ENCODE peak calls at places on chromosomes 3 and 15, in five cellular contexts. H is HCT116, R is K562, I is SK-N-SH, Z is HepG2. E is an unnamed sample. For H3K36me3, the result is how much of the 10 kb centered on the place peaks cover.

GRCh38 chr3:101635954-101636798 is 40.8 kb downstream of the ZBTB11 start:
- DNase-seq in I (peak), H (peak), R (peak), Z (peak), E (peak)

GRCh38 chr15:72285927-72286516 is 13.7 kb upstream of the PARP6 start:
- DNase-seq in R (peak), I (peak), H (peak), Z (peak), E (peak)

GRCh38 chr3:74135808-74136207 is 478.7 kb downstream of the CNTN3 start:
- DNase-seq in I (no peak), Z (no peak), H (no peak), R (no peak), E (no peak)

GRCh38 chr15:25230442-25230841 is 208.4 kb downstream of the UBE3A start:
- DNase-seq in H (no peak), I (no peak), R (no peak), Z (no peak), E (no peak)

GRCh38 chr3:61807865-61808276 is 246.5 kb downstream of the PTPRG start:
- DNase-seq in I (peak), H (no peak), R (no peak), Z (peak), E (no peak)

GRCh38 chr15:56918907-56919707 is 663 bp downstream of the TCF12 start:
- DNase-seq in R (peak), Z (peak), I (peak), H (no peak), E (peak)

GRCh38 chr3:2714856-2715255 is 395.3 kb downstream of the IL5RA start:
- DNase-seq in H (no peak), I (no peak), Z (no peak), R (no peak), E (no peak)

GRCh38 chr15:90227336-90227735 is 6.4 kb downstream of the CIB1 start:
- DNase-seq in H (no peak), Z (no peak), R (no peak), I (no peak), E (no peak)

GRCh38 chr3:31165399-31165860 is 271.0 kb upstream of the GADL1 start:
- DNase-seq in Z (no peak), R (no peak), I (no peak), H (no peak), E (no peak)

GRCh38 chr3:187616307-187616939 is 53.8 kb downstream of the SST start:
- DNase-seq in I (peak), Z (peak), R (peak), H (peak), E (peak)

GRCh38 chr15:31158858-31159569 is 57.5 kb upstream of the TRPM1 start:
- DNase-seq in R (no peak), H (no peak), I (no peak), Z (no peak), E (no peak)

GRCh38 chr3:87855626-87856025 is 203.2 kb downstream of the CGGBP1 start:
- DNase-seq in H (no peak), Z (no peak), R (no peak), I (no peak), E (no peak)

GRCh38 chr15:88649753-88650551 is 11.1 kb downstream of the ISG20 start:
- DNase-seq in I (no peak), H (no peak), R (no peak), Z (no peak), E (no peak)

GRCh38 chr3:98814799-98815450 is 51.8 kb downstream of the ST3GAL6 start:
- DNase-seq in R (no peak), H (no peak), I (no peak), Z (no peak), E (no peak)

GRCh38 chr15:78668987-78669386 is 28.0 kb upstream of the CHRNB4 start:
- DNase-seq in Z (no peak), R (no peak), H (no peak), I (no peak), E (no peak)

GRCh38 chr3:14148041-14148985 is 23.5 kb downstream of the TMEM43 start:
- DNase-seq in H (no peak), I (peak), Z (peak), R (no peak), E (peak)

GRCh38 chr15:39199076-39199475 is 381.8 kb upstream of the THBS1 start:
- DNase-seq in R (no peak), I (peak), H (no peak), Z (no peak), E (no peak)

GRCh38 chr3:11576453-11576852 is 67.3 kb downstream of the VGLL4 start:
- DNase-seq in H (no peak), R (no peak), I (no peak), Z (no peak), E (no peak)

GRCh38 chr15:40313531-40314398 is 6.0 kb upstream of the PLCB2 start:
- DNase-seq in Z (peak), H (no peak), I (no peak), R (no peak), E (no peak)

GRCh38 chr3:139629033-139629432 is 48.7 kb downstream of the NMNAT3 start:
- DNase-seq in R (peak), I (no peak), H (peak), Z (peak), E (no peak)

DNA sequence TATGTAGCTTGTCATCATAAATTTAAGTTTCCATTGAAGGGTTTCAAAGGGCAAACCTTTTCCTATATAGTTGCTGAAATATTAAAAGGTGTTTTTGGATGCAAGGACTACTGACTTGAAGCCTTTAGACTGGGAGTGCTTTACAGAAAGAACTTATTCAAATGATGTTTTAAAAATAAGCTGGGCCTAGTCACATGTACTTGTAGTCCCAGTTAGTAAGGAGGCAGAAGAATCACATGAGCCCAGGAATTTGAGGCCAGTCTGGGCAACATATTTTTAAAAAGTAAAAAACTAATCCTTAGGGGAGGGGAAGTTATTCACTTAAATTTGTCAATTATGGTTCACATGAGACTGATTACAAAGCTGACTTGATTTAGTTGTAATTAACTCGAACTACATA is 65.0 kb downstream of the SMARCC1 start:
- DNase-seq in Z (no peak), I (no peak), R (no peak), H (no peak), E (no peak)
- H3K36me3 ChIP-seq in Z (half or more), I (half or more), R (half or more), H (under half), E (half or more)

DNA sequence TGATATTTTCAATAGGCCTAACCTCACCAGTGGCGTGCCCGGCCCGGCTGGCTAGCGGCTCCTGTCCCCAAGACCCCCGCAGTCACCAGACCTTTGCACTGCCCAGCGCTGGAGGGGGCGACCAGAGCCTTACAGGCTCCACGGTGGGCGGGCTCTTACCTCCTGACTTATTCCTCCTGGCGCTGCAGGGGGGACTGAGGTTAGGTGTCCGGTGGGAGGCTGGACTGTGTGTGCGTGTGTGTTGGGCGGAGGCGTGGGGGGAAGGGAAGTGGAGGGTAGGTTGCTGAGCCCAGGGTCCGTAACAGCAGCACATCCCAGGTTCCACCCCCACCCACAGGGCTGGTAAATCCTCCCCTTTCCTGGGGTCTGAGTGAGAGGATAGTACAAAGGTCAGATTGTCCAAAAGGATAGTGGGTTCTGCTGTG is 27.5 kb upstream of the THRB start:
- DNase-seq in H (no peak), Z (peak), I (no peak), R (no peak), E (no peak)
- TF ChIP-seq YY1 in H (no peak), Z (no peak), I (no peak), R (no peak), E (no peak)

DNA sequence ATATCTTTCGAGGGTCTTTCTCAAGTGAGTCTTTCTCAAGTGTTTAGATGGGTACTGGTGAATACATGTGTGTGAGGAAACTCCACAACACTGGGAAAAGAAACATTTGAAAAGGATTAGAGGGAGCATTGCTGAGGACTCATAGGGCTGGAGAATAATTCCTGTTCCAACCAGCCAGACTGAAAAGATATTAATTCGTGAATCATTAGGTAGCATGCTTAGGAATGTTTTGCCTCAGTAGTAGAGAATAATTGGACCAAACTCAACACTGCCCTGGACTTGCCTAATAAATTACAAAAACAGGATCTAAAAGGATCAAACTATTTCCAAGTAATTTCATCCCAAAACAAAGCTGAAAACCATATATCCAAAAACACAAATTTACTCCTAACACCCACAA is 17.3 kb downstream of the PP2D1 start:
- DNase-seq in Z (no peak), I (no peak), R (no peak), H (no peak), E (no peak)
- H3K36me3 ChIP-seq in Z (under half), I (under half), R (under half), H (under half), E (under half)

DNA sequence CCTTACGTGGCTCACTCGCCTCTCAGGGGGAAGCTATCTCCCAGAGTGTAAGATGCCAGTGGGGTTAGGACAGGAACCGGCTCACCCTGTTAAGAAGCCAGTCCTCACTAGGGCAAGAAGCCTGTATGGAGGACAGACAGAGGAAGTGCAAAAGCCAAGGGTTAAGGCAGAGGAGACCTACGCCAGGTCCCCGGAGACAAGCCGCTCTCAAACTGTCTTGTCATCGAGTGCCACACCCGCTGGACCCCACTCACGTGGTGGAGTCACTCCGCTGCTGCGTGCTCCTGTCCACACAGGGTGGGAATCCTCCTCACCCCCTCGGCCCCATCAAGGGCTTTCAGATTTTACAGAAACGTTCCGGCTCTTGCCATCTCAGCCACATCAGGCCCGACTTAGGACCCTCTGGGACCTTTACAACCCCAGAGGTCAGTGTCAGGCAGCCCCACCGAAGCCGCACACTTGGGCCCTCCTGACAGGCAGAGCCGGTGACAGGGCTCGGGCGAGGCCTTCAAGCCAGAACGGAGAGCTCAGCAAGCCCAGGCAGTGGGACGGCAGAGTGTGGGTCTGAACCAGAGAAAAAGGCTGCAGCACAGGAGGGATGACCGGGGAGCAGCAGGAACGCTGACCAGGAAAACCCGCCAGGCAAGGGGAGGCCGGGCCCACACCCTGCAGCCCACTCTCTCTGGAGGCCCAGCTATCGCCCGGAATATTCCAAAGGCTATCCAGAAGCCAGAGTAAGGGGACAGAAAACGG is 61.7 kb downstream of the XXYLT1 start:
- DNase-seq in Z (no peak), H (no peak), I (peak), R (no peak), E (no peak)
- TF ChIP-seq YY1 in Z (no peak), H (no peak), I (no peak), R (no peak), E (no peak)

DNA sequence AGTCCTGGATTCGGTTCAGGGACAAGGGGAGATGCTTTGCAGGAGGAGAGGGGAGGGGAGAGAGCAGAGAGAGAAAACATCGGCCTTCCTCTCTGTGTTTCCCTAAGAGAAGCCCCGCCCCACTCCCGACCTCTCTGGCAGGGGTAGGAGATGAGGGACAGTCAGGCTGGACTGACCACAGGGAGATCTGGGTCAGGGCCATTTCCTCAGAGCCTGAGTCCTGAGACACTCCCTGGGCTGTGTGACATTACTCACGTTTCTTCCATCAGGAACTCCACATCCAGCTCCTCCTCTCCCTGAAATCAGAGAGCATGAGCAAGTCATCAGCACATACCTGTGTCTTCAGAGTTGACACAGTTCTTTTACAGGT is 9.1 kb downstream of the PLA2G4D start:
- DNase-seq in R (no peak), Z (no peak), H (no peak), I (no peak), E (no peak)
- H3K36me3 ChIP-seq in R (under half), Z (under half), H (under half), I (under half), E (under half)

DNA sequence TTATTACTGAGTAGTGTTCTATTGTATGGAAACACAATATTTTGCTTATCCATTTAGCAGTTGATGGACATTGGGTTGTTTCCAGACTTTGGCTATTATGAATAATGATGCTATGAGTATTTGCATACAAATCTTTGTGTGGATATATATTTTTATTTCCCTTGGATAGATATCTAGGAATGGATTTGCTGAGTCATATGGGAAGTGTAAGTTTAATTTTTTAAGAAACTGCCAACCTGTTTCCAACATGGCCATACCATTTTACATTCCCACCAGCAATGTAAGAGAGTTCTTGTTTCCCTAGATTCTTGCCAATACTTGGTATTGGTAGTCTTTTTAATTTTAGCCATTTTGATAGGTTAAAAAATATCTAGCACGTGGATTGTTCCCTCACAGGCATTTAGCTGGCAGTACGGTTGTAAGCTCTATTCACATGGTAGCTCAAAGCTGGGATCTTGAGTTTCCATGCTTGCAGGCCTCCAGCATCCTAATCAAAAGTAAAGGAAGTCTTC is 45.7 kb upstream of the TNIK start:
- DNase-seq in I (no peak), H (no peak), R (no peak), Z (no peak), E (no peak)
- TF ChIP-seq YY1 in I (no peak), H (no peak), R (no peak), Z (no peak), E (no peak)

DNA sequence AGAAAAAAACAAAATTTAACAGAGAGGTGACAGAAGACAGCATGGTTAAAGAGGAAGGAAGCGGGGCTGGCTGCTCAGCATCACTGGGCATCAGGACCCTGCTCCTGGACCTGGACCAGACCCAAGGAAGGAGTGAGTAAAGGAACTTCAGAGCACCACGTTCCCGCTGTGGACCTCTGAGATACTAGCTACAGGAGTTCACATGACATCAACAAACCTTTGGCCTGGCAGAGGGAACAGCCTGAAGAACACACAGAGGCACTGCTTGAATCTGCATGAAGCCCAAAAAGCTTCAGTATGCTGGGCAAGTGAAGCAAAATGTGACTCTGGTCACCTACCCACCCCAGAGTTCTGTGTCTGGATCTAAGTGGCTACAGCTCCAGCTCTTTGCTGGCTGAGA is 38.1 kb downstream of the SLC2A2 start:
- DNase-seq in R (no peak), H (no peak), I (no peak), Z (no peak), E (no peak)
- H3K36me3 ChIP-seq in R (under half), H (under half), I (under half), Z (under half), E (under half)

DNA sequence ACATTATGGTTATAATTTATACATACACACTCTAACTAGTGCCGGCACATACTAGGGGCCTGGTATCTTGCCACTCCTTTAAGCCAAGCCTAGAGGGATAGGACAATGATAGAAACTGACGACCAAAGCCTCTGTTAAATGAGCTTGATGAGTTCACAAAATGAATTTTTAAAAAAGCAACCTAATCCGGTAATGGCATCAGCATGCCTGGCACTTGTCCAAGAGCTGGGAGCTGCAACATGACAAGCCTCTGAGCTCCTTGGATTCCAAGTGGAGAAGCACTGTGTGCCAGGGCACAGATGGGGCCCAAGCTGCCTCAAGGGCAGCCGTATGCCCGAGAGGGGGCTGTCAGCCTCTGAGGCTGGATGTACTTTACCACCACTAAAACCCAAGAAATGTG is 9.7 kb downstream of the ETV5 start:
- DNase-seq in Z (no peak), R (no peak), I (peak), H (no peak), E (no peak)
- TF ChIP-seq YY1 in Z (no peak), R (no peak), I (no peak), H (no peak), E (no peak)

DNA sequence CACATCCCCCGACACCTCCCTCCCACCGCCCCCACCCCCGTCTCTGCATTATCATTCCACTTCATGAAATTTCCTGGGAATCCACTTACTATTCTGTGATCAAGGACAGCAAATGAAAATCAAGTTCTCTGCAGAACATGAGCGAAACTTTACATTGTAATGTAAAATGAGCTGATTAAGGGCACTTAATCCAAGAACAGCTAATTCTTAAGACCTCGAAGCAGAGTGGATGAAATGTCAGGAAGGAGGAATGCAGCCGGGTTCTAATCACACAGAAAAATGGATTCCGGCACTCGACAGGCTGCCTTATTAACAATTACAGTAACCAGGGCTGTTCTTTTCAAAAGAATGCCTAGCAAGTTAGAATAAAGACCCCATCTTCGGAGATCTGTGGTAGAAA is 57.6 kb downstream of the RFTN1 start:
- DNase-seq in Z (no peak), R (no peak), I (no peak), H (no peak), E (no peak)
- H3K36me3 ChIP-seq in Z (under half), R (under half), I (under half), H (under half), E (under half)

E was measured in NT2/D1.